ENCODE peak calls at places on chromosome 10, in six cellular contexts. M is NCI-H2029, O is SJSA1, C is activated T-cell treated with anti-CD3 and anti-CD28 coated beads for 1 hour, Q is amniotic stem cell, L is ELR. T is an unnamed sample.

GRCh38 chr10:73209705-73210104 is 37.4 kb downstream of the DNAJC9 start:
- DNase-seq in Q (no peak), M (no peak), O (no peak), C (no peak), L (peak), T (no peak)

GRCh38 chr10:91415816-91416215 is 5.7 kb downstream of the HECTD2 start:
- DNase-seq in O (no peak), L (peak), M (no peak), Q (no peak), C (no peak), T (no peak)

GRCh38 chr10:71647526-71648354 is 71.8 kb downstream of the C10orf105 start:
- DNase-seq in L (peak), M (no peak), O (no peak), C (no peak), Q (no peak), T (no peak)

GRCh38 chr10:14126697-14127440 is 203.9 kb downstream of the FRMD4A start:
- DNase-seq in O (peak), C (no peak), L (peak), Q (no peak), M (no peak), T (no peak)

GRCh38 chr10:22340362-22341189 is 4.7 kb upstream of the SPAG6 start:
- DNase-seq in Q (peak), L (peak), M (peak), C (no peak), O (peak), T (peak)

GRCh38 chr10:62637249-62638061 is 167.1 kb upstream of the ADO start:
- DNase-seq in O (peak), M (no peak), L (peak), C (peak), Q (no peak), T (peak)

GRCh38 chr10:79331709-79332108 is 15.6 kb upstream of the PPIF start:
- DNase-seq in C (peak), Q (peak), L (peak), M (no peak), O (peak), T (peak)

GRCh38 chr10:8596929-8597472 is 542.5 kb downstream of the GATA3 start:
- DNase-seq in M (no peak), O (no peak), C (no peak), L (no peak), Q (no peak), T (no peak)

GRCh38 chr10:34207350-34207749 is 607.7 kb downstream of the PARD3 start:
- DNase-seq in C (no peak), L (no peak), Q (no peak), O (no peak), M (no peak), T (no peak)

GRCh38 chr10:90167174-90168064 is 466.0 kb downstream of the KIF20B start:
- DNase-seq in Q (no peak), O (no peak), C (no peak), M (no peak), L (peak), T (no peak)

GRCh38 chr10:76649723-76650127 is 987.9 kb downstream of the KCNMA1 start:
- DNase-seq in M (no peak), Q (peak), C (no peak), L (peak), O (peak), T (no peak)

GRCh38 chr10:27369832-27370231 is 129.2 kb upstream of the ACBD5 start:
- DNase-seq in L (peak), Q (no peak), C (no peak), M (no peak), O (no peak), T (no peak)

GRCh38 chr10:21751341-21752310 is 217.6 kb downstream of the MLLT10 start:
- DNase-seq in O (no peak), L (no peak), Q (no peak), M (no peak), C (no peak), T (no peak)

GRCh38 chr10:15141136-15142067 is 27.1 kb downstream of the NMT2 start:
- DNase-seq in C (no peak), O (no peak), Q (no peak), M (no peak), L (no peak), T (no peak)

GRCh38 chr10:18610517-18610916 is 40.9 kb downstream of the NSUN6 start:
- DNase-seq in M (peak), Q (peak), C (no peak), L (peak), O (peak), T (no peak)

GRCh38 chr10:69377191-69377590 is 39.5 kb downstream of the TACR2 start:
- DNase-seq in Q (no peak), L (no peak), M (no peak), C (no peak), O (no peak), T (no peak)

GRCh38 chr10:70761031-70761601 is 24.1 kb downstream of the TBATA start:
- DNase-seq in O (no peak), C (no peak), L (peak), Q (no peak), M (no peak), T (no peak)

GRCh38 chr10:44982114-44982460 is 3.5 kb upstream of the DEPP1 start:
- DNase-seq in M (no peak), O (peak), L (peak), Q (no peak), C (no peak), T (no peak)

GRCh38 chr10:71213761-71214440 is 1.5 kb downstream of the UNC5B start:
- DNase-seq in M (no peak), C (no peak), O (no peak), Q (no peak), L (peak), T (no peak)

GRCh38 chr10:9254353-9254752 is 1199.9 kb downstream of the GATA3 start:
- DNase-seq in M (no peak), O (no peak), Q (peak), L (peak), C (no peak), T (no peak)

GRCh38 chr10:84854439-84854838 is 526.0 kb downstream of the CCSER2 start:
- DNase-seq in L (no peak), C (no peak), Q (no peak), M (no peak), O (no peak), T (no peak)

GRCh38 chr10:1643161-1643910 is 94.0 kb downstream of the ADARB2 start:
- DNase-seq in O (no peak), M (no peak), C (no peak), L (no peak), Q (no peak), T (no peak)

T was measured in T-helper 9 cell.